ENCODE peak calls at places on chromosomes 3 and 15, in seven cellular contexts. G is activated effector memory CD4-positive, alpha-beta T cell treated with Interleukin-2 at 50 U/mL for 16 hours; C is GM18507; F is GM20000; J is amniotic stem cell; L is pons; Y is kidney epithelial cell. Q is an unnamed sample.

GRCh38 chr3:135229018-135229495 is 434.0 kb downstream of the EPHB1 start:
- DNase-seq in G (no peak), C (no peak), F (no peak), J (no peak), L (peak; percentile 42), Y (no peak), Q (no peak)

GRCh38 chr3:156816794-156817741 is 9.1 kb upstream of the LEKR1 start:
- DNase-seq in G (peak; percentile 94), C (peak; percentile 60), F (peak; percentile 89), J (peak; percentile 76), L (peak; percentile 55), Y (no peak), Q (no peak)

GRCh38 chr3:53113293-53114010 is 16.8 kb downstream of the RFT1 start:
- DNase-seq in G (no peak), C (no peak), F (no peak), J (no peak), L (no peak), Y (no peak), Q (no peak)

GRCh38 chr3:16203031-16203430 is 28.6 kb downstream of the GALNT15 start:
- DNase-seq in G (no peak), C (no peak), F (no peak), J (no peak), L (no peak), Y (peak; percentile 38), Q (peak; percentile 70)

GRCh38 chr3:11989383-11990050 is 14.7 kb upstream of the SYN2 start:
- DNase-seq in G (no peak), C (no peak), F (no peak), J (no peak), L (no peak), Y (no peak), Q (no peak)

GRCh38 chr15:53910236-53910849 is 67.9 kb upstream of the UNC13C start:
- DNase-seq in G (no peak), C (no peak), F (no peak), J (no peak), L (no peak), Y (peak; percentile 49), Q (peak; percentile 85)

GRCh38 chr15:45642203-45642932 is 7.5 kb downstream of the SQOR start:
- DNase-seq in G (no peak), C (no peak), F (no peak), J (peak; percentile 65), L (no peak), Y (no peak), Q (no peak)

GRCh38 chr3:38005076-38006020 is 14.8 kb downstream of the VILL start:
- DNase-seq in G (no peak), C (no peak), F (no peak), J (no peak), L (peak; percentile 98), Y (no peak), Q (no peak)

GRCh38 chr3:126264381-126264780 is 84.0 kb upstream of the ALDH1L1 start:
- DNase-seq in G (no peak), C (no peak), F (no peak), J (no peak), L (no peak), Y (no peak), Q (no peak)

GRCh38 chr15:31300208-31300661 is 26.4 kb upstream of the KLF13 start:
- DNase-seq in G (no peak), C (no peak), F (no peak), J (no peak), L (peak; percentile 95), Y (no peak), Q (no peak)

GRCh38 chr3:117010316-117010715 is 300.7 kb downstream of the TUSC7 start:
- DNase-seq in G (no peak), C (no peak), F (no peak), J (no peak), L (peak; percentile 39), Y (no peak), Q (no peak)

GRCh38 chr3:55445551-55445950 is 41.6 kb downstream of the WNT5A start:
- DNase-seq in G (no peak), C (no peak), F (no peak), J (no peak), L (no peak), Y (peak; percentile 74), Q (no peak)

GRCh38 chr15:74316116-74316515 is 51.3 kb downstream of the CYP11A1 start:
- DNase-seq in G (no peak), C (no peak), F (no peak), J (no peak), L (no peak), Y (no peak), Q (no peak)

GRCh38 chr3:37604336-37604833 is 257.3 kb upstream of the CTDSPL start:
- DNase-seq in G (no peak), C (no peak), F (no peak), J (no peak), L (no peak), Y (no peak), Q (no peak)

GRCh38 chr3:31695280-31696008 is 162.7 kb downstream of the STT3B start:
- DNase-seq in G (no peak), C (no peak), F (peak; percentile 45), J (no peak), L (no peak), Y (no peak), Q (no peak)

GRCh38 chr3:196650740-196651311 is 11.3 kb downstream of the NRROS start:
- DNase-seq in G (no peak), C (no peak), F (no peak), J (peak; percentile 93), L (no peak), Y (peak; percentile 92), Q (peak; percentile 65)

GRCh38 chr15:73244333-73244732 is 124.4 kb downstream of the HCN4 start:
- DNase-seq in G (no peak), C (no peak), F (peak; percentile 31), J (no peak), L (no peak), Y (no peak), Q (no peak)

GRCh38 chr3:165669967-165670366 is 167.3 kb downstream of the BCHE start:
- DNase-seq in G (no peak), C (no peak), F (no peak), J (no peak), L (no peak), Y (no peak), Q (no peak)

GRCh38 chr3:179108091-179108490 is 36.5 kb upstream of the ZMAT3 start:
- DNase-seq in G (no peak), C (no peak), F (no peak), J (peak; percentile 49), L (no peak), Y (peak; percentile 18), Q (no peak)

GRCh38 chr3:10471337-10471721 is 34.1 kb downstream of the ATP2B2 start:
- DNase-seq in G (no peak), C (no peak), F (no peak), J (no peak), L (no peak), Y (no peak), Q (no peak)

Q was measured in epithelial cell of prostate.